ENCODE peak calls at places on chromosome 3, in nine cellular contexts. H is brain microvascular endothelial cell; T is activated CD4-positive, CD25-positive, alpha-beta regulatory T cell; O is amniotic stem cell; P is glutamatergic neuron; I is prostate gland; C is non-pigmented ciliary epithelial cell; N is CD8-positive, alpha-beta memory T cell; J is Caco-2. A is an unnamed sample.

GRCh38 chr3:151166161-151166560 is 36.9 kb downstream of the GPR171 start:
- DNase-seq in H (no peak), T (no peak), O (no peak), P (no peak), I (no peak), C (no peak), N (no peak), J (no peak), A (no peak)

GRCh38 chr3:94587291-94587690 is 524.4 kb downstream of the NSUN3 start:
- DNase-seq in H (no peak), T (no peak), O (no peak), P (no peak), I (peak), C (no peak), N (no peak), J (peak), A (no peak)

GRCh38 chr3:94272030-94272429 is 209.2 kb downstream of the NSUN3 start:
- DNase-seq in H (no peak), T (no peak), O (no peak), P (no peak), I (no peak), C (no peak), N (no peak), J (no peak), A (no peak)

GRCh38 chr3:194178693-194179092 is 42.7 kb downstream of the HES1 start:
- DNase-seq in H (no peak), T (no peak), O (no peak), P (no peak), I (no peak), C (no peak), N (no peak), J (no peak), A (no peak)

GRCh38 chr3:33315826-33316225 is 38.6 kb downstream of the FBXL2 start:
- DNase-seq in H (peak), T (no peak), O (no peak), P (no peak), I (no peak), C (no peak), N (no peak), J (no peak), A (no peak)

GRCh38 chr3:66454464-66454859 is 46.4 kb downstream of the LRIG1 start:
- DNase-seq in H (no peak), T (no peak), O (no peak), P (no peak), I (no peak), C (no peak), N (no peak), J (no peak), A (no peak)

GRCh38 chr3:23992051-23992628 is 47.1 kb downstream of the NR1D2 start:
- DNase-seq in H (no peak), T (no peak), O (no peak), P (no peak), I (no peak), C (no peak), N (no peak), J (no peak), A (no peak)

GRCh38 chr3:151037746-151038145 is 47.7 kb upstream of the MED12L start:
- DNase-seq in H (peak), T (no peak), O (peak), P (no peak), I (no peak), C (peak), N (no peak), J (no peak), A (peak)

GRCh38 chr3:46422617-46423016 is 15.6 kb downstream of the CCRL2 start:
- DNase-seq in H (no peak), T (no peak), O (no peak), P (peak), I (no peak), C (no peak), N (no peak), J (no peak), A (no peak)

A was measured in left cardiac atrium.